ENCODE peak calls at places on chromosomes 5 and 9, in four cellular contexts. M, S, W and A are unnamed samples. For H3K4me1, the result is how much of the 10 kb centered on the place peaks cover.

GRCh38 chr9:89576404-89576824 is 28.4 kb upstream of the GADD45G start:
- DNase-seq in M (no peak), S (peak), W (no peak), A (no peak)

GRCh38 chr9:37555786-37556185 is 20.4 kb downstream of the FBXO10 start:
- DNase-seq in M (no peak), S (no peak), W (no peak), A (no peak)

GRCh38 chr9:77092536-77092935 is 73.1 kb downstream of the FOXB2 start:
- DNase-seq in M (no peak), S (peak), W (no peak), A (no peak)

GRCh38 chr9:76369583-76369982 is 24.6 kb downstream of the RFK start:
- DNase-seq in M (no peak), S (peak), W (no peak), A (no peak)

GRCh38 chr5:114467729-114468128 is 105.9 kb downstream of the KCNN2 start:
- DNase-seq in M (no peak), S (no peak), W (no peak), A (no peak)

GRCh38 chr9:36788534-36788933 is 215.8 kb downstream of the MELK start:
- DNase-seq in M (no peak), S (peak), W (no peak), A (no peak)

GRCh38 chr9:36903541-36904435 is 130.3 kb downstream of the PAX5 start:
- DNase-seq in M (no peak), S (no peak), W (no peak), A (no peak)

GRCh38 chr5:67431191-67431590 is 234.6 kb upstream of the CD180 start:
- DNase-seq in M (no peak), S (no peak), W (no peak), A (no peak)

GRCh38 chr9:77488439-77489126 is 159.5 kb downstream of the GNA14 start:
- DNase-seq in M (no peak), S (peak), W (no peak), A (no peak)

GRCh38 chr5:17042041-17042440 is 106.0 kb upstream of the MYO10 start:
- DNase-seq in M (no peak), S (no peak), W (no peak), A (no peak)

GRCh38 chr9:90007516-90008430 is 403.0 kb downstream of the GADD45G start:
- DNase-seq in M (no peak), S (peak), W (no peak), A (no peak)

GRCh38 chr5:152427691-152428090 is 22.6 kb upstream of the NMUR2 start:
- DNase-seq in M (no peak), S (no peak), W (no peak), A (no peak)

GRCh38 chr9:81855538-81855937 is 72.7 kb upstream of the SPATA31D4 start:
- DNase-seq in M (no peak), S (no peak), W (no peak), A (no peak)

GRCh38 chr9:71001780-71002386 is 119.5 kb downstream of the TRPM3 start:
- DNase-seq in M (no peak), S (peak), W (no peak), A (no peak)

GRCh38 chr9:131505012-131505411 is 2.3 kb downstream of the POMT1 start:
- DNase-seq in M (no peak), S (no peak), W (no peak), A (no peak)

GRCh38 chr9:35827486-35827885 is 1.0 kb downstream of the FAM221B start:
- DNase-seq in M (no peak), S (no peak), W (no peak), A (no peak)

GRCh38 chr5:109529520-109529919 is 119.7 kb upstream of the PJA2 start:
- DNase-seq in M (no peak), S (no peak), W (peak), A (no peak)

GRCh38 chr5:136374003-136374402 is 8.7 kb upstream of the TRPC7 start:
- DNase-seq in M (no peak), S (peak), W (no peak), A (no peak)

GRCh38 chr9:129549684-129550083 is 71.2 kb downstream of the C9orf50 start:
- DNase-seq in M (no peak), S (no peak), W (no peak), A (peak)

GRCh38 chr5:116738270-116738947 is 163.8 kb upstream of the SEMA6A start:
- DNase-seq in M (no peak), S (peak), W (peak), A (no peak)

GRCh38 chr5:9188131-9188530 is 357.7 kb downstream of the SEMA5A start:
- DNase-seq in M (no peak), S (no peak), W (no peak), A (no peak)

GRCh38 chr9:137423001-137423809 is at the start of the genes EXD3 and NOXA1:
- DNase-seq in M (peak), S (peak), W (peak), A (peak)

GRCh38 chr5:82351754-82352145 is 73.6 kb upstream of the RPS23 start:
- DNase-seq in M (no peak), S (peak), W (no peak), A (no peak)

GRCh38 chr9:99185328-99185632 is 36.5 kb downstream of the ALG2 start:
- DNase-seq in M (no peak), S (no peak), W (no peak), A (no peak)

GRCh38 chr9:20815923-20816703 is 132.1 kb downstream of the FOCAD start:
- DNase-seq in M (no peak), S (no peak), W (no peak), A (no peak)

GRCh38 chr9:77854258-77854915 is 177.2 kb downstream of the GNAQ start:
- DNase-seq in M (no peak), S (no peak), W (no peak), A (no peak)

GRCh38 chr9:92429866-92430265 is 5.6 kb upstream of the OMD start:
- DNase-seq in M (no peak), S (no peak), W (no peak), A (no peak)

GRCh38 chr5:15604986-15605385 is 105.0 kb downstream of the FBXL7 start:
- DNase-seq in M (no peak), S (no peak), W (no peak), A (no peak)

GRCh38 chr5:149860801-149861322 is 83.7 kb downstream of the PDE6A start:
- DNase-seq in M (no peak), S (peak), W (no peak), A (no peak)

GRCh38 chr5:77282337-77283027 is 72.0 kb downstream of the PDE8B start:
- DNase-seq in M (no peak), S (peak), W (no peak), A (no peak)

GRCh38 chr9:91395553-91396470 is 27.8 kb downstream of the NFIL3 start:
- DNase-seq in M (no peak), S (no peak), W (no peak), A (no peak)

GRCh38 chr5:9733456-9733855 is 103.3 kb upstream of the TAS2R1 start:
- DNase-seq in M (no peak), S (no peak), W (no peak), A (no peak)

GRCh38 chr5:3107118-3107517 is 355.6 kb upstream of the IRX2 start:
- DNase-seq in M (no peak), S (peak), W (no peak), A (no peak)

GRCh38 chr5:3600106-3600997 is 4.7 kb downstream of the IRX1 start:
- DNase-seq in M (no peak), S (peak), W (no peak), A (no peak)

GRCh38 chr5:135501965-135502364 is 33.8 kb downstream of the NEUROG1 start:
- DNase-seq in M (no peak), S (no peak), W (no peak), A (no peak)

GRCh38 chr9:125538092-125538473 is 168.9 kb downstream of the MAPKAP1 start:
- DNase-seq in M (no peak), S (no peak), W (peak), A (no peak)

GRCh38 chr5:33807771-33808170 is 84.0 kb downstream of the ADAMTS12 start:
- DNase-seq in M (no peak), S (no peak), W (no peak), A (no peak)

GRCh38 chr9:121326130-121326838 is 43.8 kb downstream of the STOM start:
- DNase-seq in M (peak), S (peak), W (peak), A (peak)

GRCh38 chr9:121323449-121324151 is 46.5 kb downstream of the STOM start:
- DNase-seq in M (peak), S (no peak), W (peak), A (no peak)

GRCh38 chr9:121325387-121325786 is 44.7 kb downstream of the STOM start:
- DNase-seq in M (peak), S (no peak), W (peak), A (no peak)

GRCh38 chr9:121324316-121324715 is 45.7 kb downstream of the STOM start:
- DNase-seq in M (peak), S (no peak), W (peak), A (no peak)

GRCh38 chr9:121324755-121325154 is 45.3 kb downstream of the STOM start:
- DNase-seq in M (no peak), S (no peak), W (peak), A (no peak)
- H3K4me1 ChIP-seq in M (half or more), S (under half), W (half or more), A (half or more)

GRCh38 chr5:154287136-154287535 is 96.6 kb downstream of the GALNT10 start:
- DNase-seq in M (peak), S (peak), W (no peak), A (no peak)
- H3K4me3 ChIP-seq in M (peak), S (no peak), W (no peak), A (no peak)

GRCh38 chr5:142886211-142886610 is 116.0 kb downstream of the ARHGAP26 start:
- DNase-seq in M (no peak), S (no peak), W (no peak), A (no peak)
- TF ChIP-seq CTCF in M (no peak), S (no peak), W (no peak), A (no peak)

GRCh38 chr5:174722500-174722899 is 1.9 kb upstream of the MSX2 start:
- DNase-seq in M (no peak), S (no peak), W (no peak), A (no peak)
- H3K4me1 ChIP-seq in M (under half), S (half or more), W (under half), A (under half)

DNA sequence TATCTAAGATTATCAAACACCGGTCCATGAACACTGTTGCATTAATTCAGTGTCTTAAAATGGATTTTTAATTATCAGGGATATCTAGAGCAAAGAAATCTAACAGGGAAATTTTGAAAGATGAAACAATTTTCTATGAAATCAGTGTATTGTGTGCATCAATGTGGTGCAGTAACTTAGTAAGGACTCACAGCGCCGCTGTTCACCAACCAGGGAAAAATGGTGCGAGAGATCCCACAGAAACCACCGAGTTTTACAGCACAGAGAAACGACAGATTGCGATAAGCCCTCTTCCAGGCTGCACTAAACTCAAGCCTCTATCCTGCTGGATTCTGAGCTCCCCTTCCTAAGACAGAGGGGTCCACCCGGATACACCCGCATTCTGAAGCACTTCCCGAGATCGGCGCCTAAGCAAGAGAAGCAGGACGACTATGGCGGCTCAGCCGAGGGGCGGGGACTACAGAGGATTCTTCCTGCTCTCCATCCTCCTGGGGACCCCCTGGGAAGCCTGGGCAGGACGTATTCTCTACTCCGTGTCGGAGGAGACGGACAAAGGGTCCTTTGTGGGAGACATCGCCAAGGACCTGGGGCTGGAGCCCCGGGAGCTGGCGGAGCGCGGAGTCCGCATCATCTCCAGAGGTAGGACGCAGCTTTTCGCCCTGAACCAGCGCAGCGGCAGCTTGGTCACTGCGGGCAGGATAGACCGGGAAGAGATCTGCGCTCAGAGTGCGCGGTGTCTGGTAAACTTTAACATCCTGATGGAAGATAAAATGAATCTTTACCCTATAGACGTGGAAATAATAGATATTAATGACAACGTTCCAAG is at the start of gene PCDHGA7:
- DNase-seq in M (no peak), S (no peak), W (no peak), A (no peak)
- H3K4me3 ChIP-seq in M (peak), S (no peak), W (peak), A (peak)

GRCh38 chr5:122330881-122331280 is 18.8 kb downstream of the SNCAIP start:
- DNase-seq in M (no peak), S (no peak), W (no peak), A (no peak)

GRCh38 chr5:122332589-122333555 is 20.8 kb downstream of the SNCAIP start:
- DNase-seq in M (no peak), S (peak), W (no peak), A (no peak)

DNA sequence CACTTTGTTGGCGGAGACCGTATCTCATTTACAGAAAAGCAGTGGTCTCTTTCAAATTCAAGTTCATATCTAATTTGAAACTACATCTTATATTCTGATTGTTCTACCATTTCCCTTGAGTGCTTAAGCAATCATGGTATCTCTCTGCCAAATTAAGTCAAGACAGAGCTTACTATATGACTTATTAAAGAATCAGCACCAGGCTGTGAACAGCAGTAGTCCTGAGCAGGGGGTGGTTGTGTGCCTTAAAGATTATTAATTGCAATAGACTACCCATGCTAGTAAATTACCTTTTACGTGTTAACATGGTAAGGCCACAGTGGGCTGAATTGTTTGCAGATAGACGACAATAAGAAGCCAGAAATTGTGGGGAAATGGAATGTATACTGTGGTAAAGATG is 21.5 kb downstream of the SNCAIP start:
- DNase-seq in M (no peak), S (no peak), W (no peak), A (no peak)
- TF ChIP-seq CTCF in M (no peak), S (no peak), W (no peak), A (no peak)

DNA sequence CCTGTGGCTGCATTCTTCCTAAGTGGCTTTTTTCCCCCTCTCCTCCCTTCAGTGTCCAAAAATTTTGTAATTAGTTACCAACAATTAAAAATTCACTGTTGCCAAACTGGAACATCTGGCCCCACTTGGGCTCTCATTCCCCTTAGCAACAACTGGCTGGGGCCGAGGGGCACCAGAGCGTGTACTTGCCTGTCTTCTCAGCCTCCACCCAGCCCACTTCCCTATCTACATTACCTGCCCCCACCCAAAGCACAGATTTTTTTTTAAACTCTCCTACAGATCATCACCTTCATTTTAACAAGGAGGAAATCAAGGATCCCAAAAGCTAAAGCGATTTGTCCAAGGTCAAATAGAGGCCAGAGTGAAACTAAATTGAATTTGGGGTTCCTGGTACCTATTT is 278.8 kb downstream of the EBF1 start:
- DNase-seq in M (no peak), S (no peak), W (no peak), A (no peak)
- H3K4me1 ChIP-seq in M (under half), S (under half), W (under half), A (under half)

DNA sequence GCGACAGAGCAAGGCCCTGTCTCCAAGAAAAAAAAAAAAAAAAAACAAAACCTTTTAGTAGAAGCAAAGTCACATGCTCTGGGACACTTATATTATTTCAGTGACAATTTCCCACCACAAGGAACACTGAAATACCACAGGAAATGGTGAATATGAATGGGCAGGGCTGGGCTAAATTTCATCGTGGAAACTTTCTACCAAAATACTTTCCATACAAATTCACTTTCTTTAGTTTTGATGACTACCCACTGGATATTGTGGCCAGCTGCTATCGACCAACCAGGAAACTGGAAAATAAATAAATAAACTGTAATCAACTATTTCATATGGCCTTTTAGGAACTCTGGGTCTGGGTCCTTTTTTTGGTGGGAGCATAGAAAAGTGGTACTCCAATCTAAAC is 2.5 kb upstream of the SNX30 start:
- DNase-seq in M (no peak), S (no peak), W (no peak), A (no peak)
- H3K4me3 ChIP-seq in M (no peak), S (no peak), W (no peak), A (no peak)

DNA sequence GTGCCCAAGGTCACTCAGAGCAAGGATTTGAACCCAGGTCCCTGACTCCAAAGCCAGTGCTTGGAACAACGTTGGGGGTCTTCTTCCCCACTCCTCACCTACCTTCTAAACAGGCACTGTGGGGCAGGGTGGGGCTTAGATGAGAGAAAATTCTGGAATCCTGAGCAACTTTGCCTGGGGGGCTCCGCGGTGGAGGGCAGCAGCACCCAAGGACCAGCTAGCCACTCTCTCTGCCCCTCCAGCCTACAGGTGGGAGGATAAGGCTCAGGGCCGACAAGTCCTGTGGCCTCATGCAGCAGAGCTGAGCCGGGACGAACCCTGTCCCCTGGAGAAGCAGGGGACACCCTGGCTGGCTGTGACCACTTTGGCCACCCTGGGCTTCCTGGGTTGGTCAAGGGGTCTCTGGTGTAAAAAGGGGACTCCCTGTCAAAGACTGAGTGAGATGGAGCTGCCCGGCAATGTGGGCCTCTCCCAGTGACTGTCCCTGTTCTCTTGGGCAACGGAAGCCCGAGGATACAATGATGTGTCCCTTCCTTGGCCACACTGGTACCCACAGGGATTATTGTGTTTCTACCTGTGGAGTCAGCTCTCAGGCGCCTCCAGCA is 26.5 kb downstream of the CEL start:
- DNase-seq in M (no peak), S (no peak), W (no peak), A (no peak)
- TF ChIP-seq CTCF in M (no peak), S (no peak), W (no peak), A (no peak)